ENCODE peak calls at places on chromosomes 11 and 22, in nine cellular contexts. One of them, this sample, is unnamed.

GRCh38 chr22:21694795-21695431 is 29.1 kb downstream of the PPIL2 start:
- DNase-seq in dorsolateral prefrontal cortex: no peak
- DNase-seq in HTR-8/SVneo: no peak
- DNase-seq in lung: no peak
- DNase-seq in retina: no peak
- DNase-seq in tibial nerve: no peak
- DNase-seq in activated CD4-positive, CD25-positive, alpha-beta regulatory T cell treated with anti-CD3 and anti-CD28 coated beads, Interleukin-2, amount 50 U/mL, for 16 hours: no peak
- DNase-seq in posterior cingulate gyrus: no peak
- DNase-seq in activated T-cell treated with anti-CD3 and anti-CD28 coated beads for 1 hour: no peak
- DNase-seq in this sample: no peak

GRCh38 chr11:95652002-95652472 is 137.5 kb downstream of the FAM76B start:
- DNase-seq in dorsolateral prefrontal cortex: no peak
- DNase-seq in HTR-8/SVneo: no peak
- DNase-seq in lung: no peak
- DNase-seq in retina: peak
- DNase-seq in tibial nerve: no peak
- DNase-seq in activated CD4-positive, CD25-positive, alpha-beta regulatory T cell treated with anti-CD3 and anti-CD28 coated beads, Interleukin-2, amount 50 U/mL, for 16 hours: no peak
- DNase-seq in posterior cingulate gyrus: no peak
- DNase-seq in activated T-cell treated with anti-CD3 and anti-CD28 coated beads for 1 hour: no peak
- DNase-seq in this sample: no peak

GRCh38 chr11:64447717-64448598 is 89.0 kb downstream of the RPS6KA4 start:
- DNase-seq in dorsolateral prefrontal cortex: no peak
- DNase-seq in HTR-8/SVneo: no peak
- DNase-seq in lung: no peak
- DNase-seq in retina: peak
- DNase-seq in tibial nerve: no peak
- DNase-seq in activated CD4-positive, CD25-positive, alpha-beta regulatory T cell treated with anti-CD3 and anti-CD28 coated beads, Interleukin-2, amount 50 U/mL, for 16 hours: no peak
- DNase-seq in posterior cingulate gyrus: peak
- DNase-seq in activated T-cell treated with anti-CD3 and anti-CD28 coated beads for 1 hour: no peak
- DNase-seq in this sample: peak

GRCh38 chr22:23904855-23905254 is 10.7 kb downstream of the MIF start:
- DNase-seq in dorsolateral prefrontal cortex: peak
- DNase-seq in HTR-8/SVneo: no peak
- DNase-seq in lung: no peak
- DNase-seq in retina: no peak
- DNase-seq in tibial nerve: no peak
- DNase-seq in activated CD4-positive, CD25-positive, alpha-beta regulatory T cell treated with anti-CD3 and anti-CD28 coated beads, Interleukin-2, amount 50 U/mL, for 16 hours: no peak
- DNase-seq in posterior cingulate gyrus: peak
- DNase-seq in activated T-cell treated with anti-CD3 and anti-CD28 coated beads for 1 hour: no peak
- DNase-seq in this sample: no peak

GRCh38 chr11:2298795-2299747 is 2.6 kb downstream of the C11orf21 start:
- DNase-seq in dorsolateral prefrontal cortex: no peak
- DNase-seq in HTR-8/SVneo: peak
- DNase-seq in lung: peak
- DNase-seq in retina: peak
- DNase-seq in tibial nerve: no peak
- DNase-seq in activated CD4-positive, CD25-positive, alpha-beta regulatory T cell treated with anti-CD3 and anti-CD28 coated beads, Interleukin-2, amount 50 U/mL, for 16 hours: no peak
- DNase-seq in posterior cingulate gyrus: no peak
- DNase-seq in activated T-cell treated with anti-CD3 and anti-CD28 coated beads for 1 hour: no peak
- DNase-seq in this sample: peak

GRCh38 chr11:127564803-127565202 is 564.2 kb upstream of the KIRREL3 start:
- DNase-seq in dorsolateral prefrontal cortex: no peak
- DNase-seq in HTR-8/SVneo: no peak
- DNase-seq in lung: no peak
- DNase-seq in retina: no peak
- DNase-seq in tibial nerve: no peak
- DNase-seq in activated CD4-positive, CD25-positive, alpha-beta regulatory T cell treated with anti-CD3 and anti-CD28 coated beads, Interleukin-2, amount 50 U/mL, for 16 hours: no peak
- DNase-seq in posterior cingulate gyrus: no peak
- DNase-seq in activated T-cell treated with anti-CD3 and anti-CD28 coated beads for 1 hour: no peak
- DNase-seq in this sample: no peak

GRCh38 chr11:69986421-69987229 is 91.5 kb upstream of the ANO1 start:
- DNase-seq in dorsolateral prefrontal cortex: no peak
- DNase-seq in HTR-8/SVneo: no peak
- DNase-seq in lung: no peak
- DNase-seq in retina: peak
- DNase-seq in tibial nerve: no peak
- DNase-seq in activated CD4-positive, CD25-positive, alpha-beta regulatory T cell treated with anti-CD3 and anti-CD28 coated beads, Interleukin-2, amount 50 U/mL, for 16 hours: no peak
- DNase-seq in posterior cingulate gyrus: no peak
- DNase-seq in activated T-cell treated with anti-CD3 and anti-CD28 coated beads for 1 hour: no peak
- DNase-seq in this sample: no peak

GRCh38 chr11:1153105-1153950 is 4.4 kb upstream of the MUC5AC start:
- DNase-seq in dorsolateral prefrontal cortex: no peak
- DNase-seq in HTR-8/SVneo: no peak
- DNase-seq in lung: no peak
- DNase-seq in retina: no peak
- DNase-seq in tibial nerve: no peak
- DNase-seq in activated CD4-positive, CD25-positive, alpha-beta regulatory T cell treated with anti-CD3 and anti-CD28 coated beads, Interleukin-2, amount 50 U/mL, for 16 hours: no peak
- DNase-seq in posterior cingulate gyrus: no peak
- DNase-seq in activated T-cell treated with anti-CD3 and anti-CD28 coated beads for 1 hour: no peak
- DNase-seq in this sample: no peak

GRCh38 chr22:41596776-41597634 is 7.4 kb upstream of the PMM1 start:
- DNase-seq in dorsolateral prefrontal cortex: peak
- DNase-seq in HTR-8/SVneo: peak
- DNase-seq in lung: peak
- DNase-seq in retina: peak
- DNase-seq in tibial nerve: no peak
- DNase-seq in activated CD4-positive, CD25-positive, alpha-beta regulatory T cell treated with anti-CD3 and anti-CD28 coated beads, Interleukin-2, amount 50 U/mL, for 16 hours: no peak
- DNase-seq in posterior cingulate gyrus: peak
- DNase-seq in activated T-cell treated with anti-CD3 and anti-CD28 coated beads for 1 hour: peak
- DNase-seq in this sample: no peak

GRCh38 chr11:101176381-101176780 is 46.8 kb upstream of the PGR start:
- DNase-seq in dorsolateral prefrontal cortex: no peak
- DNase-seq in HTR-8/SVneo: no peak
- DNase-seq in lung: no peak
- DNase-seq in retina: no peak
- DNase-seq in tibial nerve: no peak
- DNase-seq in activated CD4-positive, CD25-positive, alpha-beta regulatory T cell treated with anti-CD3 and anti-CD28 coated beads, Interleukin-2, amount 50 U/mL, for 16 hours: no peak
- DNase-seq in posterior cingulate gyrus: no peak
- DNase-seq in activated T-cell treated with anti-CD3 and anti-CD28 coated beads for 1 hour: no peak
- DNase-seq in this sample: no peak

GRCh38 chr11:50075856-50076255 is 43.2 kb downstream of the OR4C45 start:
- DNase-seq in dorsolateral prefrontal cortex: no peak
- DNase-seq in HTR-8/SVneo: no peak
- DNase-seq in lung: no peak
- DNase-seq in retina: no peak
- DNase-seq in tibial nerve: no peak
- DNase-seq in activated CD4-positive, CD25-positive, alpha-beta regulatory T cell treated with anti-CD3 and anti-CD28 coated beads, Interleukin-2, amount 50 U/mL, for 16 hours: no peak
- DNase-seq in posterior cingulate gyrus: no peak
- DNase-seq in activated T-cell treated with anti-CD3 and anti-CD28 coated beads for 1 hour: no peak
- DNase-seq in this sample: peak

GRCh38 chr11:73106347-73106746 is 35.8 kb downstream of the FCHSD2 start:
- DNase-seq in dorsolateral prefrontal cortex: no peak
- DNase-seq in HTR-8/SVneo: no peak
- DNase-seq in lung: no peak
- DNase-seq in retina: no peak
- DNase-seq in tibial nerve: no peak
- DNase-seq in activated CD4-positive, CD25-positive, alpha-beta regulatory T cell treated with anti-CD3 and anti-CD28 coated beads, Interleukin-2, amount 50 U/mL, for 16 hours: no peak
- DNase-seq in posterior cingulate gyrus: no peak
- DNase-seq in activated T-cell treated with anti-CD3 and anti-CD28 coated beads for 1 hour: no peak
- DNase-seq in this sample: no peak

GRCh38 chr22:34841321-34841901 is 224.5 kb upstream of the ISX start:
- DNase-seq in dorsolateral prefrontal cortex: no peak
- DNase-seq in HTR-8/SVneo: no peak
- DNase-seq in lung: no peak
- DNase-seq in retina: peak
- DNase-seq in tibial nerve: no peak
- DNase-seq in activated CD4-positive, CD25-positive, alpha-beta regulatory T cell treated with anti-CD3 and anti-CD28 coated beads, Interleukin-2, amount 50 U/mL, for 16 hours: no peak
- DNase-seq in posterior cingulate gyrus: no peak
- DNase-seq in activated T-cell treated with anti-CD3 and anti-CD28 coated beads for 1 hour: no peak
- DNase-seq in this sample: no peak

GRCh38 chr22:49208003-49208402 is 619.7 kb downstream of the BRD1 start:
- DNase-seq in dorsolateral prefrontal cortex: no peak
- DNase-seq in HTR-8/SVneo: no peak
- DNase-seq in lung: no peak
- DNase-seq in retina: no peak
- DNase-seq in tibial nerve: no peak
- DNase-seq in activated CD4-positive, CD25-positive, alpha-beta regulatory T cell treated with anti-CD3 and anti-CD28 coated beads, Interleukin-2, amount 50 U/mL, for 16 hours: no peak
- DNase-seq in posterior cingulate gyrus: no peak
- DNase-seq in activated T-cell treated with anti-CD3 and anti-CD28 coated beads for 1 hour: no peak
- DNase-seq in this sample: peak

This sample was measured in ureter.